ENCODE peak calls at places on chromosome 22, in four cellular contexts. G is neuronal stem cell, Q is mesenchymal stem cell, S is H1. F is an unnamed sample. For H3K27me3, the result is how much of the 10 kb centered on the place peaks cover.

GRCh38 chr22:46108564-46109473 is 41.5 kb upstream of the PPARA start:
- DNase-seq in G (no peak), Q (no peak), S (no peak), F (no peak)

GRCh38 chr22:49186756-49187155 is 640.9 kb downstream of the BRD1 start:
- DNase-seq in G (no peak), Q (no peak), S (no peak), F (no peak)

GRCh38 chr22:40911772-40912171 is 39.4 kb upstream of the RBX1 start:
- DNase-seq in G (no peak), Q (no peak), S (no peak), F (peak)

GRCh38 chr22:47613606-47614350 is 851.3 kb downstream of the TBC1D22A start:
- DNase-seq in G (no peak), Q (no peak), S (no peak), F (no peak)

GRCh38 chr22:19871845-19872778 is 17.4 kb upstream of the GNB1L start:
- DNase-seq in G (no peak), Q (no peak), S (no peak), F (no peak)

GRCh38 chr22:40525250-40525884 is 111.2 kb downstream of the MRTFA start:
- DNase-seq in G (no peak), Q (peak), S (no peak), F (peak)

GRCh38 chr22:30649430-30650007 is 13.9 kb downstream of the SLC35E4 start:
- DNase-seq in G (no peak), Q (peak), S (no peak), F (peak)

GRCh38 chr22:22171357-22172218 is 73.0 kb upstream of the VPREB1 start:
- DNase-seq in G (no peak), Q (peak), S (no peak), F (peak)

GRCh38 chr22:36904260-36904659 is 9.2 kb upstream of the CSF2RB start:
- DNase-seq in G (no peak), Q (no peak), S (no peak), F (no peak)

GRCh38 chr22:47759909-47760308 is 997.5 kb downstream of the TBC1D22A start:
- DNase-seq in G (no peak), Q (no peak), S (no peak), F (no peak)

GRCh38 chr22:46911341-46911740 is 148.9 kb downstream of the TBC1D22A start:
- DNase-seq in G (no peak), Q (no peak), S (no peak), F (no peak)

GRCh38 chr22:36860821-36861659 is at the start of gene NCF4:
- DNase-seq in G (no peak), Q (no peak), S (no peak), F (peak)

GRCh38 chr22:39176067-39176621 is 23.7 kb upstream of the CBX7 start:
- DNase-seq in G (peak), Q (peak), S (no peak), F (peak)

GRCh38 chr22:41479671-41480396 is 10.9 kb downstream of the ACO2 start:
- DNase-seq in G (peak), Q (peak), S (peak), F (no peak)

GRCh38 chr22:26712158-26712557 is 54.8 kb downstream of the MIAT start:
- DNase-seq in G (no peak), Q (peak), S (no peak), F (no peak)

GRCh38 chr22:44882226-44882905 is 127.4 kb downstream of the PHF21B start:
- DNase-seq in G (no peak), Q (no peak), S (no peak), F (no peak)

GRCh38 chr22:46569055-46569847 is 31.8 kb upstream of the CELSR1 start:
- DNase-seq in G (no peak), Q (no peak), S (no peak), F (no peak)

GRCh38 chr22:39666926-39667325 is 96.4 kb downstream of the CACNA1I start:
- DNase-seq in G (no peak), Q (no peak), S (no peak), F (no peak)

GRCh38 chr22:21450858-21451331 is 16.3 kb upstream of the TMEM191C start:
- DNase-seq in G (no peak), Q (no peak), S (no peak), F (no peak)

GRCh38 chr22:39825661-39826102 is 67.9 kb downstream of the ENTHD1 start:
- DNase-seq in G (no peak), Q (no peak), S (no peak), F (no peak)

GRCh38 chr22:36197601-36198146 is 3.9 kb downstream of the APOL4 start:
- DNase-seq in G (peak), Q (peak), S (no peak), F (no peak)

GRCh38 chr22:26713823-26714449 is 56.5 kb downstream of the MIAT start:
- DNase-seq in G (no peak), Q (peak), S (no peak), F (no peak)

GRCh38 chr22:18968011-18968749 is 32.1 kb upstream of the PRODH start:
- DNase-seq in G (peak), Q (peak), S (no peak), F (peak)

GRCh38 chr22:33781396-33781795 is 138.9 kb downstream of the LARGE1 start:
- DNase-seq in G (no peak), Q (peak), S (no peak), F (no peak)

GRCh38 chr22:24810043-24810749 is 4.2 kb downstream of the SGSM1 start:
- DNase-seq in G (peak), Q (no peak), S (no peak), F (no peak)

GRCh38 chr22:36760716-36761115 is 15.2 kb downstream of the IFT27 start:
- DNase-seq in G (no peak), Q (no peak), S (no peak), F (no peak)

GRCh38 chr22:46736705-46737104 is 1.3 kb downstream of the CERK start:
- DNase-seq in G (no peak), Q (no peak), S (no peak), F (no peak)

GRCh38 chr22:36447634-36448033 is 33.8 kb downstream of the TXN2 start:
- DNase-seq in G (no peak), Q (no peak), S (no peak), F (no peak)

GRCh38 chr22:48705917-48706605 is 1121.6 kb downstream of the BRD1 start:
- DNase-seq in G (no peak), Q (no peak), S (no peak), F (no peak)

GRCh38 chr22:25403752-25404471 is 160.6 kb upstream of the GRK3 start:
- DNase-seq in G (no peak), Q (peak), S (no peak), F (no peak)

GRCh38 chr22:49031746-49032330 is 795.8 kb downstream of the BRD1 start:
- DNase-seq in G (no peak), Q (no peak), S (no peak), F (no peak)

GRCh38 chr22:41742918-41743317 is 43.6 kb downstream of the MEI1 start:
- DNase-seq in G (no peak), Q (no peak), S (no peak), F (no peak)

GRCh38 chr22:27108425-27109114 is 451.2 kb downstream of the MIAT start:
- DNase-seq in G (no peak), Q (no peak), S (no peak), F (no peak)

GRCh38 chr22:26642465-26643367 is 14.7 kb upstream of the MIAT start:
- DNase-seq in G (no peak), Q (no peak), S (no peak), F (no peak)

GRCh38 chr22:34829485-34829884 is 236.5 kb upstream of the ISX start:
- DNase-seq in G (no peak), Q (no peak), S (no peak), F (no peak)

GRCh38 chr22:22431271-22432220 is 77.0 kb downstream of the ZNF280B start:
- DNase-seq in G (peak), Q (peak), S (no peak), F (peak)

GRCh38 chr22:36741204-36741793 is 34.6 kb downstream of the IFT27 start:
- DNase-seq in G (no peak), Q (peak), S (no peak), F (no peak)

GRCh38 chr22:46072030-46072881 is 78.1 kb upstream of the PPARA start:
- DNase-seq in G (no peak), Q (peak), S (no peak), F (peak)

GRCh38 chr22:32127904-32128303 is 31.2 kb downstream of the C22orf42 start:
- DNase-seq in G (no peak), Q (no peak), S (peak), F (no peak)

GRCh38 chr22:48627203-48627602 is 1200.5 kb downstream of the BRD1 start:
- DNase-seq in G (no peak), Q (no peak), S (no peak), F (no peak)

DNA sequence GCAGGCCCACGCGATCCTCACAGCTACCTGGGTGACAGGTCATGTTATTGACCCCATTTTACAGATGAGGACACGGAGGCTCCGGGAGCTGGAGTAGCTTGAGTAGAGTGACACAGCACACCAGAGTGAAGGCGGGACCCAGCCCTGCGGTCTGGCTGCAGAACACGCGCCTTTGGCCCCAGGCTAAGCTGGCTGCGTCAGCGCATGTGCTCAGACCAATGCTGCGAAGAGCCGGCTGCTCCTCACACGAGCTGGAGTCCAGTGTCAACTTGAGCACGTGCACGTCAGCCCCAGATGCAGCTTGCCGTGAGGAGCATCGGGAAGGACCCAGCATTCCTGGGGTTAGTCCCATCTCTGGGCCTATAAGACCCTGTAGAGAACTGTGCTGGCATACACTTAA is 49.9 kb downstream of the SCUBE1 start:
- DNase-seq in G (no peak), Q (no peak), S (no peak), F (peak)
- H3K27me3 ChIP-seq in G (under half), Q (under half), S (under half), F (under half)

DNA sequence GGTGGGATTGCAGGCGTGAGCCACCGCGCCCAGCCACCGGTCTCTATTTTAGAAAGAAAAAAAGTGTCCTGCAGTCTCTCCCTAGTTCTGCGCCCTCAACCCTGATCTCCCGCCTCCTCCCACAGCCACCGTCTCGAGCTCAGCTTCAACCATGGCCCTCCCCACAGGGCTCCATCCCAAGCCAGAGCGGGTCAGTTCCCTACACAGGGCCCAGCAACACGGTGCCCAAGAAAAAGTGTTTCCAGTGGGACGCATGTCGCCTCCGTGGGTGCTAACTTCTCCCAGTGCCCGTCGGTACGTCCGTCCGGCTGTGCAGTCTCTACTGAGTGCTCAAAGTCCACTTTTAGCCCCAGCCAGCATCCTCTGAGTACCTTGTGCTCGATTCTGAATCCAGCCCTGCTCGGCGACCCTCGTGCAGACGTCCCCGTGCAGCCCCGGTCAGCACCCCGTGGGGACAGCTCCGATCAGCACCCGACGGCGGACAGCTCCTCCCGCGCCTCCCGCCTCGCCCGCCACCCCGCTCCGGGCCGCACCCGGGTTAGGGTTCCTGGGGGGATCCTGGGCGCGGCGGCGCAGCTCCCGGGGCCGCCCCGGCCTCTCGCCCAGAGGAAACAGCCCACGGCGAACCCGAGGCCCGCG is 658 bp upstream of the MAPK8IP2 start:
- DNase-seq in G (peak), Q (peak), S (no peak), F (peak)
- H3K4me3 ChIP-seq in G (peak), Q (no peak), S (no peak), F (peak)

GRCh38 chr22:28997342-28997741 is 64.3 kb downstream of the C22orf31 start:
- DNase-seq in G (no peak), Q (no peak), S (no peak), F (no peak)

GRCh38 chr22:28998681-28999080 is 63.0 kb downstream of the C22orf31 start:
- DNase-seq in G (no peak), Q (no peak), S (no peak), F (no peak)

GRCh38 chr22:29000641-29001040 is 61.0 kb downstream of the C22orf31 start:
- DNase-seq in G (no peak), Q (no peak), S (no peak), F (no peak)

GRCh38 chr22:29000225-29000556 is 61.4 kb downstream of the C22orf31 start:
- DNase-seq in G (no peak), Q (no peak), S (no peak), F (no peak)

DNA sequence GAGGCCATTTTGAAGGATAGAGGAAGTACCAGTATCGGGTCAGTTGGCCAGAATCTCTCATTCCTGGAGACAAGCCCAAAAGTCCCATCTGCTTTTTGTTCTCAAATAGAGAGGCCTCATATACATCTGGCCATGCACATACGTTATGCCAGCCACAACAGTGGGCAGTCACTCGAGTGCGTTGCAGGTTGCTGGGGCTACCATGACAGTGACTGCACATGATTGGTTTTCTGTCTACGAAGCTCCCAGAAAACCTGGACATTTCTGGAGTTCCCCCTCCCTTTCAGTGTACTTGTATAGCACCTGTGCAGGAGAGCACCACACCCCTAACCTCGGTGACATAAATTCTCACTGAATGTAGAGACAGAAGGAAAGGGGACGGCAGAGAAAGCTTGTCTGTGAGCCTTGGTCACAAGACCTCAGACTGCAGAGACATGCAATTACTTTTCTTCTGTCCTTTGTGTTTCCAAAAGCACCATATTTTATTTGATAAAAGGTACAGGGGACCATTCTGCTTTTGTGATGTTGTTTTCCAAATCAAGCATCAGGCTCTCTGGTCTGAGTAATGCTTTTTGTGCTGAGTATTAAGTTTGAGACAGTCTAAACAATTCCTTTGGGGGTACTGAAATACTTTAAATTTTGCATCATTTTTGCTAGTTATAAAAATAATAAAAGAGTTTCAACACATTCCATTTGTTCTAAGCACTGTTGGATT is 62.0 kb downstream of the C22orf31 start:
- DNase-seq in G (no peak), Q (no peak), S (no peak), F (no peak)
- H2BK12ac ChIP-seq in G (no peak), Q (no peak), S (peak), F (peak)

GRCh38 chr22:37932401-37932800 is 21.0 kb downstream of the C22orf23 start:
- DNase-seq in G (no peak), Q (no peak), S (no peak), F (no peak)

GRCh38 chr22:37930952-37931440 is 22.4 kb downstream of the C22orf23 start:
- DNase-seq in G (no peak), Q (no peak), S (no peak), F (no peak)

GRCh38 chr22:37930270-37930951 is 23.0 kb downstream of the C22orf23 start:
- DNase-seq in G (no peak), Q (peak), S (no peak), F (no peak)

GRCh38 chr22:37932821-37933578 is 20.4 kb downstream of the C22orf23 start:
- DNase-seq in G (no peak), Q (no peak), S (no peak), F (peak)

GRCh38 chr22:37931893-37932389 is 21.5 kb downstream of the C22orf23 start:
- DNase-seq in G (no peak), Q (no peak), S (no peak), F (no peak)
- H3K27me3 ChIP-seq in G (under half), Q (under half), S (under half), F (under half)

DNA sequence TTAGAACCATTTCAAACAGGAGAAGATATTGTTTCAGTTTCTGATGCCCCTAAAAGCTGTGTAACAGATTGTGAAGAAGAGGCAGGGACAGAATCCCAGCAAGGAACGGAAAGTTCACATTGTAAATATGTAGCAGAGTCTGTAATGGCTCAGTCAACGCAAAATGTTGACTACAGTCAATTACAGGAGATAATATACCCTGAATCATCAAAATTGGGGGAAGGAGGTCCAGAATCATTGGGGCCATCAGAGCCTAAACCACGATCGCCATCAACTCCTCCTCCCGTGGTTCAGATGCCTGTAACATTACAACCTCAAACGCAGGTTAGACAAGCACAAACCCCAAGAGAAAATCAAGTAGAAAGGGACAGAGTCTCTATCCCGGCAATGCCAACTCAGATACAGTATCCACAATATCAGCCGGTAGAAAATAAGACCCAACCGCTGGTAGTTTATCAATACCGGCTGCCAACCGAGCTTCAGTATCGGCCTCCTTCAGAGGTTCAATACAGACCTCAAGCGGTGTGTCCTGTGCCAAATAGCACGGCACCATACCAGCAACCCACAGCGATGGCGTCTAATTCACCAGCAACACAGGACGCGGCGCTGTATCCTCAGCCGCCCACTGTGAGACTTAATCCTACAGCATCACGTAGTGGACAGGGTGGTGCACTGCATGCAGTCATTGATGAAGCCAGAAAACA is 40.8 kb downstream of the IGLL1 start:
- DNase-seq in G (peak), Q (peak), S (peak), F (peak)
- H3K4me3 ChIP-seq in G (no peak), Q (no peak), S (no peak), F (no peak)